ENCODE peak calls at places on chromosome 3, in four cellular contexts. X is ovary, F is testis, L is gastrocnemius medialis. T is an unnamed sample.
A peak's percentile ranks its signal among the peaks of the same experiment; 100 is the strongest.

GRCh38 chr3:71681224-71681668 is 44.0 kb downstream of the EIF4E3 start:
- DNase-seq in X (peak; percentile 65), F (peak; percentile 72), L (no peak), T (peak; percentile 61)

GRCh38 chr3:107663266-107663665 is 140.5 kb downstream of the BBX start:
- DNase-seq in L (no peak), F (no peak), X (no peak), T (no peak)

GRCh38 chr3:153173758-153174516 is 11.9 kb downstream of the RAP2B start:
- DNase-seq in L (no peak), F (peak; percentile 31), X (no peak), T (no peak)

GRCh38 chr3:151085889-151086483 is 522 bp downstream of the MED12L start:
- DNase-seq in X (peak; percentile 39), F (peak; percentile 23), L (no peak), T (no peak)

GRCh38 chr3:142898346-142899213 is 9.7 kb upstream of the PCOLCE2 start:
- DNase-seq in L (no peak), X (no peak), F (no peak), T (no peak)

GRCh38 chr3:157695586-157695985 is 192.4 kb upstream of the VEPH1 start:
- DNase-seq in X (no peak), L (no peak), F (no peak), T (no peak)

GRCh38 chr3:23888617-23889228 is 28.1 kb downstream of the NKIRAS1 start:
- DNase-seq in X (no peak), F (no peak), L (no peak), T (no peak)

GRCh38 chr3:107458871-107459270 is 63.9 kb upstream of the BBX start:
- DNase-seq in F (no peak), X (no peak), L (no peak), T (no peak)

GRCh38 chr3:113103588-113103987 is 107.8 kb upstream of the BOC start:
- DNase-seq in L (no peak), F (no peak), X (no peak), T (no peak)

GRCh38 chr3:182490601-182491485 is 302.5 kb upstream of the ATP11B start:
- DNase-seq in X (no peak), F (no peak), L (no peak), T (no peak)

GRCh38 chr3:44995142-44995770 is 19.2 kb downstream of the EXOSC7 start:
- DNase-seq in X (no peak), F (peak; percentile 73), L (peak; percentile 40), T (peak; percentile 68)

GRCh38 chr3:183464480-183464879 is 36.1 kb upstream of the MCF2L2 start:
- DNase-seq in F (no peak), X (no peak), L (no peak), T (no peak)

GRCh38 chr3:139299261-139300132 is 44.3 kb upstream of the MRPS22 start:
- DNase-seq in L (no peak), X (peak; percentile 42), F (no peak), T (no peak)

GRCh38 chr3:32177702-32178198 is 60.7 kb upstream of the CMTM8 start:
- DNase-seq in X (no peak), L (peak; percentile 18), F (peak; percentile 85), T (peak; percentile 55)

GRCh38 chr3:55584716-55585368 is 97.7 kb upstream of the WNT5A start:
- DNase-seq in L (no peak), F (no peak), X (no peak), T (no peak)

GRCh38 chr3:24521306-24522154 is 26.9 kb upstream of the THRB start:
- DNase-seq in F (peak; percentile 52), L (no peak), X (peak; percentile 51), T (peak; percentile 39)

GRCh38 chr3:118941236-118941635 is 93.4 kb downstream of the IGSF11 start:
- DNase-seq in X (no peak), L (no peak), F (no peak), T (no peak)

GRCh38 chr3:28595364-28595763 is 246.7 kb upstream of the AZI2 start:
- DNase-seq in F (no peak), X (no peak), L (no peak), T (no peak)

GRCh38 chr3:46010519-46011113 is 15.0 kb upstream of the FYCO1 start:
- DNase-seq in F (no peak), L (no peak), X (no peak), T (no peak)

GRCh38 chr3:190059242-190059590 is 61.5 kb downstream of the P3H2 start:
- DNase-seq in F (no peak), X (no peak), L (no peak), T (no peak)

GRCh38 chr3:137767146-137768020 is 3.3 kb downstream of the SOX14 start:
- DNase-seq in F (no peak), L (no peak), X (no peak), T (no peak)

GRCh38 chr3:110684436-110684835 is 387.2 kb upstream of the NECTIN3 start:
- DNase-seq in X (no peak), F (no peak), L (no peak), T (no peak)

GRCh38 chr3:69442771-69443197 is 56.9 kb upstream of the FRMD4B start:
- DNase-seq in F (no peak), L (no peak), X (no peak), T (no peak)

GRCh38 chr3:41301548-41301947 is 102.2 kb downstream of the CTNNB1 start:
- DNase-seq in X (no peak), F (no peak), L (no peak), T (no peak)

GRCh38 chr3:50255251-50255615 is 13.7 kb upstream of the SEMA3B start:
- DNase-seq in X (peak; percentile 39), F (no peak), L (no peak), T (no peak)

GRCh38 chr3:131848111-131848510 is 186.7 kb downstream of the CPNE4 start:
- DNase-seq in F (no peak), L (no peak), X (no peak), T (no peak)

GRCh38 chr3:55624238-55624637 is 137.1 kb upstream of the WNT5A start:
- DNase-seq in F (no peak), X (no peak), L (no peak), T (no peak)

GRCh38 chr3:71725279-71725991 is at the start of gene EIF4E3:
- DNase-seq in F (no peak), X (no peak), L (no peak), T (no peak)

GRCh38 chr3:14218355-14218754 is 39.7 kb downstream of the LSM3 start:
- DNase-seq in X (no peak), F (no peak), L (no peak), T (no peak)

GRCh38 chr3:14213066-14213774 is 34.6 kb downstream of the LSM3 start:
- DNase-seq in L (no peak), F (no peak), X (no peak), T (no peak)

GRCh38 chr3:14214764-14215163 is 36.1 kb downstream of the LSM3 start:
- DNase-seq in L (no peak), F (no peak), X (no peak), T (no peak)

GRCh38 chr3:14212032-14212431 is 33.4 kb downstream of the LSM3 start:
- DNase-seq in L (no peak), X (no peak), F (no peak), T (no peak)

GRCh38 chr3:14216257-14217048 is 37.8 kb downstream of the LSM3 start:
- DNase-seq in L (no peak), X (no peak), F (peak; percentile 78), T (no peak)
- TF ChIP-seq CTCF in L (peak; percentile 63), X (no peak), F (peak; percentile 26), T (no peak)

DNA sequence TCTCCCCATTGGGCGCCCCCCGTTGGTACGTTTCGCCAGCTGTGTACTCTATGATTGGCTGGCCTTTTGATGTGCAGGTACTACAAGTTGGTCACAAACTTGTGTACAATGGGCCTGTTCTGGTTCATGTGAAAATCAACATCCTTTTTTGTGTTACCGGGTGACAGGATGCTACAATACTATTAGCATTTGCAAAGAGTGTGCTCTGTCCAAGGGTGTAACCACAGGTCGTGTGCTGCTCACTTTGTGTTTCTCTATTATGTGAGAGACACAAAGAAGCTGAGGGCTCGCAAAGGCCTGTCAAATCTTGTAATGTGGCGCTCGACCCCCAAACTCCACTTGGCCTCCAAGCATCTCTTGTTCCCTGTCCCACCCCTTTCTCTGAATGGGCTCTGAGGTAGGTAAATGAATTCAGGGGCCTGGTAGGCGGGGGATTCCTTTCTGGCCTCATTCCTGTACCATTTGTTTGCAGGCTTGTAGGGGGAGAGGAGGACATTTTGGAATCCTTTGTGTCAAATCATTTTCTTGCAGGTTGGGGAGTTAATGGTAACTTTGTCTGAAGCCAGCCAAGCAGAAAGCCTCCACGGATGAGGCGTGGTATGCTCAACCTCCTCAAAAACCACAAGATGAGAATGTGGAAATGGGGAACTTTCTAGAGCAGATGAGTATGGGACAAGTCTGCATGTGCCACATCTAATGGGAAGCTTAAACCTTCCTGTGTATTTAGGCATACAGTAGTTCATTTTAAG is 109.1 kb downstream of the OPA1 start:
- DNase-seq in F (no peak), L (no peak), X (no peak), T (no peak)
- TF ChIP-seq POLR2A in F (no peak), L (no peak), X (no peak), T (no peak)

GRCh38 chr3:156551746-156552145 is 3.2 kb downstream of the SSR3 start:
- DNase-seq in L (no peak), X (no peak), F (no peak), T (no peak)
- H3K4me3 ChIP-seq in L (no peak overlapping the region), X (no peak overlapping the region), F (no peak overlapping the region), T (no peak overlapping the region)

GRCh38 chr3:48238506-48239085 is 2.3 kb upstream of the ZNF589 start:
- DNase-seq in L (no peak), X (no peak), F (no peak), T (no peak)

GRCh38 chr3:48243886-48244285 is 3.0 kb downstream of the ZNF589 start:
- DNase-seq in X (no peak), F (no peak), L (no peak), T (no peak)

GRCh38 chr3:48244462-48244861 is 3.6 kb downstream of the ZNF589 start:
- DNase-seq in X (no peak), F (no peak), L (no peak), T (no peak)

GRCh38 chr3:48240000-48240710 is 749 bp upstream of the ZNF589 start:
- DNase-seq in F (peak; percentile 40), X (no peak), L (no peak), T (no peak)

GRCh38 chr3:48240711-48241491 is at the start of gene ZNF589:
- DNase-seq in L (peak; percentile 78), F (peak; percentile 96), X (peak; percentile 90), T (peak; percentile 88)
- TF ChIP-seq CTCF in L (peak; percentile 26), F (peak; percentile 14), X (peak; percentile 52), T (no peak)